ENCODE peak calls at places on chromosome 16, in nine cellular contexts. V is cerebellar nuclear complex; G is right atrium auricular region; A is left cardiac atrium; F is fibroblast of the aortic adventitia; T is cardiac fibroblast; M is stimulated activated CD4-positive, alpha-beta T cell treated with anti-CD3 and anti-CD28 coated beads, TNF-alpha, amount 100 ng/mL, for 4 hours; E is heart left ventricle; P is epithelial cell of proximal tubule. Z is an unnamed sample.

GRCh38 chr16:63981639-63982038 is 1140.2 kb downstream of the CDH11 start:
- DNase-seq in V (no peak), G (no peak), A (no peak), F (no peak), T (no peak), M (no peak), E (no peak), P (no peak), Z (no peak)

GRCh38 chr16:2163211-2163881 is 7.8 kb downstream of the TRAF7 start:
- DNase-seq in V (no peak), G (no peak), A (no peak), F (no peak), T (no peak), M (no peak), E (no peak), P (no peak), Z (no peak)

GRCh38 chr16:13883881-13884280 is 36.1 kb upstream of the ERCC4 start:
- DNase-seq in V (no peak), G (no peak), A (no peak), F (peak), T (no peak), M (no peak), E (no peak), P (no peak), Z (no peak)

GRCh38 chr16:56041556-56042140 is 149.6 kb upstream of the GNAO1 start:
- DNase-seq in V (no peak), G (no peak), A (peak), F (no peak), T (peak), M (no peak), E (no peak), P (no peak), Z (no peak)

GRCh38 chr16:31498493-31498892 is 9.7 kb downstream of the RUSF1 start:
- DNase-seq in V (no peak), G (no peak), A (no peak), F (no peak), T (no peak), M (no peak), E (no peak), P (no peak), Z (no peak)

GRCh38 chr16:12130691-12131302 is 154.3 kb downstream of the SNX29 start:
- DNase-seq in V (no peak), G (no peak), A (no peak), F (no peak), T (no peak), M (no peak), E (no peak), P (no peak), Z (no peak)

GRCh38 chr16:17424771-17425170 is 46.0 kb downstream of the XYLT1 start:
- DNase-seq in V (no peak), G (no peak), A (no peak), F (no peak), T (no peak), M (no peak), E (no peak), P (no peak), Z (no peak)

GRCh38 chr16:23030001-23030400 is 119.3 kb downstream of the USP31 start:
- DNase-seq in V (no peak), G (no peak), A (no peak), F (no peak), T (no peak), M (no peak), E (no peak), P (no peak), Z (no peak)

GRCh38 chr16:31404353-31405064 is 11.4 kb downstream of the ITGAD start:
- DNase-seq in V (no peak), G (no peak), A (no peak), F (peak), T (peak), M (no peak), E (no peak), P (no peak), Z (no peak)

GRCh38 chr16:71933913-71934696 is 38.8 kb downstream of the IST1 start:
- DNase-seq in V (no peak), G (no peak), A (no peak), F (peak), T (peak), M (no peak), E (no peak), P (peak), Z (no peak)

GRCh38 chr16:73713817-73714495 is 582.7 kb upstream of the PSMD7 start:
- DNase-seq in V (no peak), G (no peak), A (no peak), F (no peak), T (peak), M (no peak), E (no peak), P (no peak), Z (peak)

GRCh38 chr16:87052506-87052905 is 264.7 kb downstream of the C16orf95 start:
- DNase-seq in V (no peak), G (no peak), A (no peak), F (peak), T (no peak), M (no peak), E (no peak), P (no peak), Z (no peak)

GRCh38 chr16:89410794-89411309 is 79.5 kb downstream of the ANKRD11 start:
- DNase-seq in V (no peak), G (peak), A (peak), F (peak), T (peak), M (no peak), E (peak), P (no peak), Z (no peak)

GRCh38 chr16:46972971-46973456 is 460 bp downstream of the DNAJA2 start:
- DNase-seq in V (no peak), G (peak), A (peak), F (no peak), T (peak), M (peak), E (peak), P (no peak), Z (peak)

GRCh38 chr16:80899804-80900592 is 95.6 kb upstream of the CDYL2 start:
- DNase-seq in V (no peak), G (peak), A (peak), F (peak), T (peak), M (no peak), E (peak), P (no peak), Z (no peak)

GRCh38 chr16:74497761-74498160 is 76.5 kb upstream of the CLEC18B start:
- DNase-seq in V (no peak), G (no peak), A (no peak), F (no peak), T (no peak), M (no peak), E (no peak), P (no peak), Z (no peak)

GRCh38 chr16:89350701-89351380 is 133.3 kb downstream of the ZNF778 start:
- DNase-seq in V (no peak), G (no peak), A (no peak), F (no peak), T (no peak), M (peak), E (no peak), P (no peak), Z (no peak)

GRCh38 chr16:11869657-11870228 is 18.4 kb upstream of the RSL1D1 start:
- DNase-seq in V (no peak), G (no peak), A (no peak), F (no peak), T (no peak), M (no peak), E (no peak), P (no peak), Z (no peak)

GRCh38 chr16:11310997-11311561 is 29.9 kb upstream of the PRM1 start:
- DNase-seq in V (no peak), G (no peak), A (no peak), F (no peak), T (no peak), M (no peak), E (no peak), P (no peak), Z (no peak)

GRCh38 chr16:61179571-61179970 is 856.7 kb downstream of the CDH8 start:
- DNase-seq in V (no peak), G (no peak), A (no peak), F (no peak), T (no peak), M (no peak), E (no peak), P (no peak), Z (no peak)

GRCh38 chr16:11334831-11335404 is 10.3 kb upstream of the RMI2 start:
- DNase-seq in V (no peak), G (no peak), A (no peak), F (no peak), T (no peak), M (no peak), E (peak), P (no peak), Z (no peak)

GRCh38 chr16:82744958-82745357 is 118.2 kb downstream of the CDH13 start:
- DNase-seq in V (no peak), G (no peak), A (no peak), F (no peak), T (no peak), M (no peak), E (no peak), P (no peak), Z (no peak)

GRCh38 chr16:86066755-86067154 is 167.8 kb downstream of the IRF8 start:
- DNase-seq in V (no peak), G (no peak), A (no peak), F (no peak), T (no peak), M (no peak), E (no peak), P (no peak), Z (no peak)

GRCh38 chr16:78211951-78212350 is 112.5 kb downstream of the WWOX start:
- DNase-seq in V (no peak), G (no peak), A (no peak), F (no peak), T (no peak), M (no peak), E (no peak), P (no peak), Z (no peak)

GRCh38 chr16:27181020-27181419 is 22.3 kb upstream of the KDM8 start:
- DNase-seq in V (no peak), G (no peak), A (no peak), F (no peak), T (no peak), M (no peak), E (no peak), P (no peak), Z (no peak)

GRCh38 chr16:54901606-54902005 is 29.1 kb upstream of the IRX5 start:
- DNase-seq in V (no peak), G (no peak), A (no peak), F (no peak), T (no peak), M (no peak), E (no peak), P (no peak), Z (no peak)

GRCh38 chr16:31480851-31481250 is 2.1 kb upstream of the SLC5A2 start:
- DNase-seq in V (no peak), G (no peak), A (peak), F (no peak), T (peak), M (no peak), E (no peak), P (no peak), Z (no peak)

GRCh38 chr16:55439101-55439690 is 39.8 kb upstream of the MMP2 start:
- DNase-seq in V (no peak), G (no peak), A (no peak), F (no peak), T (no peak), M (no peak), E (no peak), P (no peak), Z (no peak)

GRCh38 chr16:85275533-85276249 is 163.4 kb upstream of the CIBAR2 start:
- DNase-seq in V (no peak), G (peak), A (peak), F (peak), T (peak), M (peak), E (peak), P (no peak), Z (peak)

GRCh38 chr16:23374721-23375120 is 72.6 kb downstream of the SCNN1B start:
- DNase-seq in V (no peak), G (no peak), A (no peak), F (no peak), T (no peak), M (no peak), E (no peak), P (no peak), Z (no peak)

GRCh38 chr16:30063893-30064745 is 1.4 kb upstream of the ALDOA start:
- DNase-seq in V (peak), G (peak), A (peak), F (peak), T (peak), M (peak), E (peak), P (no peak), Z (peak)